ENCODE peak calls at places on chromosomes 6 and 20, in ten cellular contexts. One of them, this sample, is unnamed.
A peak's percentile ranks its signal among the peaks of the same experiment; 100 is the strongest.

GRCh38 chr6:125781307-125781868 is 9.4 kb upstream of the NCOA7 start:
- DNase-seq in naive B cell: no peak
- DNase-seq in T-helper 1 cell: no peak
- DNase-seq in NCI-H1417: no peak
- DNase-seq in KBM-7: no peak
- DNase-seq in astrocyte: peak; percentile 25
- DNase-seq in A172: no peak
- DNase-seq in CD4-positive, alpha-beta T cell: peak; percentile 49
- DNase-seq in left cardiac atrium: no peak
- DNase-seq in fibroblast of mammary gland: peak; percentile 48
- DNase-seq in this sample: no peak

GRCh38 chr6:7644394-7644793 is 54.4 kb downstream of the SNRNP48 start:
- DNase-seq in KBM-7: no peak
- DNase-seq in NCI-H1417: no peak
- DNase-seq in naive B cell: no peak
- DNase-seq in fibroblast of mammary gland: no peak
- DNase-seq in astrocyte: no peak
- DNase-seq in T-helper 1 cell: no peak
- DNase-seq in A172: peak; percentile 7
- DNase-seq in left cardiac atrium: no peak
- DNase-seq in CD4-positive, alpha-beta T cell: no peak
- DNase-seq in this sample: no peak

GRCh38 chr6:133955582-133956412 is 2.8 kb downstream of the TBPL1 start:
- DNase-seq in CD4-positive, alpha-beta T cell: no peak
- DNase-seq in left cardiac atrium: no peak
- DNase-seq in NCI-H1417: no peak
- DNase-seq in KBM-7: no peak
- DNase-seq in T-helper 1 cell: no peak
- DNase-seq in astrocyte: no peak
- DNase-seq in fibroblast of mammary gland: no peak
- DNase-seq in A172: no peak
- DNase-seq in naive B cell: no peak
- DNase-seq in this sample: no peak

GRCh38 chr6:43860285-43860684 is 90.3 kb downstream of the VEGFA start:
- DNase-seq in left cardiac atrium: peak; percentile 18
- DNase-seq in NCI-H1417: no peak
- DNase-seq in A172: no peak
- DNase-seq in T-helper 1 cell: no peak
- DNase-seq in KBM-7: no peak
- DNase-seq in fibroblast of mammary gland: no peak
- DNase-seq in naive B cell: no peak
- DNase-seq in astrocyte: no peak
- DNase-seq in CD4-positive, alpha-beta T cell: no peak
- DNase-seq in this sample: no peak

GRCh38 chr6:26550250-26550993 is 12.3 kb downstream of the HMGN4 start:
- DNase-seq in left cardiac atrium: peak; percentile 79
- DNase-seq in naive B cell: peak; percentile 38
- DNase-seq in NCI-H1417: peak; percentile 77
- DNase-seq in astrocyte: peak; percentile 21
- DNase-seq in fibroblast of mammary gland: peak; percentile 57
- DNase-seq in A172: no peak
- DNase-seq in CD4-positive, alpha-beta T cell: no peak
- DNase-seq in KBM-7: peak; percentile 67
- DNase-seq in T-helper 1 cell: peak; percentile 58
- DNase-seq in this sample: no peak

GRCh38 chr6:170113141-170113540 is 177.7 kb downstream of the DLL1 start:
- DNase-seq in CD4-positive, alpha-beta T cell: no peak
- DNase-seq in left cardiac atrium: no peak
- DNase-seq in naive B cell: no peak
- DNase-seq in A172: no peak
- DNase-seq in NCI-H1417: no peak
- DNase-seq in KBM-7: no peak
- DNase-seq in astrocyte: no peak
- DNase-seq in fibroblast of mammary gland: no peak
- DNase-seq in T-helper 1 cell: no peak
- DNase-seq in this sample: no peak

GRCh38 chr20:35305682-35306556 is 13.7 kb upstream of the FAM83C start:
- DNase-seq in left cardiac atrium: peak; percentile 68
- DNase-seq in KBM-7: no peak
- DNase-seq in CD4-positive, alpha-beta T cell: no peak
- DNase-seq in NCI-H1417: no peak
- DNase-seq in astrocyte: peak; percentile 100
- DNase-seq in naive B cell: no peak
- DNase-seq in T-helper 1 cell: peak; percentile 89
- DNase-seq in A172: peak; percentile 100
- DNase-seq in fibroblast of mammary gland: peak; percentile 100
- DNase-seq in this sample: no peak

GRCh38 chr6:143299253-143300166 is 151.0 kb downstream of the ADAT2 start:
- DNase-seq in astrocyte: no peak
- DNase-seq in CD4-positive, alpha-beta T cell: no peak
- DNase-seq in NCI-H1417: no peak
- DNase-seq in A172: no peak
- DNase-seq in left cardiac atrium: no peak
- DNase-seq in fibroblast of mammary gland: no peak
- DNase-seq in naive B cell: no peak
- DNase-seq in KBM-7: no peak
- DNase-seq in T-helper 1 cell: peak; percentile 47
- DNase-seq in this sample: no peak

GRCh38 chr20:7841291-7841966 is 98.8 kb downstream of the HAO1 start:
- DNase-seq in astrocyte: peak; percentile 85
- DNase-seq in left cardiac atrium: no peak
- DNase-seq in A172: peak; percentile 4
- DNase-seq in NCI-H1417: no peak
- DNase-seq in T-helper 1 cell: no peak
- DNase-seq in naive B cell: no peak
- DNase-seq in fibroblast of mammary gland: peak; percentile 85
- DNase-seq in KBM-7: no peak
- DNase-seq in CD4-positive, alpha-beta T cell: no peak
- DNase-seq in this sample: no peak

GRCh38 chr6:160127270-160128124 is 5.9 kb downstream of the SLC22A1 start:
- DNase-seq in NCI-H1417: no peak
- DNase-seq in astrocyte: no peak
- DNase-seq in fibroblast of mammary gland: no peak
- DNase-seq in CD4-positive, alpha-beta T cell: no peak
- DNase-seq in naive B cell: no peak
- DNase-seq in left cardiac atrium: no peak
- DNase-seq in A172: no peak
- DNase-seq in T-helper 1 cell: no peak
- DNase-seq in KBM-7: no peak
- DNase-seq in this sample: no peak

GRCh38 chr6:9225441-9225871 is 790.1 kb upstream of the SLC35B3 start:
- DNase-seq in KBM-7: no peak
- DNase-seq in A172: no peak
- DNase-seq in astrocyte: peak; percentile 85
- DNase-seq in CD4-positive, alpha-beta T cell: no peak
- DNase-seq in fibroblast of mammary gland: no peak
- DNase-seq in T-helper 1 cell: no peak
- DNase-seq in left cardiac atrium: no peak
- DNase-seq in naive B cell: no peak
- DNase-seq in NCI-H1417: no peak
- DNase-seq in this sample: no peak

GRCh38 chr6:27280540-27281000 is 31.5 kb downstream of the POM121L2 start:
- DNase-seq in astrocyte: no peak
- DNase-seq in naive B cell: no peak
- DNase-seq in NCI-H1417: no peak
- DNase-seq in KBM-7: no peak
- DNase-seq in CD4-positive, alpha-beta T cell: no peak
- DNase-seq in T-helper 1 cell: no peak
- DNase-seq in left cardiac atrium: no peak
- DNase-seq in fibroblast of mammary gland: peak; percentile 30
- DNase-seq in A172: peak; percentile 10
- DNase-seq in this sample: no peak

GRCh38 chr6:37369321-37370196 is 15.8 kb downstream of the RNF8 start:
- DNase-seq in fibroblast of mammary gland: no peak
- DNase-seq in KBM-7: no peak
- DNase-seq in NCI-H1417: no peak
- DNase-seq in CD4-positive, alpha-beta T cell: no peak
- DNase-seq in T-helper 1 cell: no peak
- DNase-seq in left cardiac atrium: no peak
- DNase-seq in naive B cell: no peak
- DNase-seq in A172: no peak
- DNase-seq in astrocyte: peak; percentile 38
- DNase-seq in this sample: no peak

GRCh38 chr6:79335133-79335674 is 100.7 kb upstream of the HMGN3 start:
- DNase-seq in T-helper 1 cell: peak; percentile 2
- DNase-seq in left cardiac atrium: no peak
- DNase-seq in astrocyte: no peak
- DNase-seq in A172: no peak
- DNase-seq in NCI-H1417: no peak
- DNase-seq in naive B cell: no peak
- DNase-seq in fibroblast of mammary gland: peak; percentile 24
- DNase-seq in CD4-positive, alpha-beta T cell: no peak
- DNase-seq in KBM-7: no peak
- DNase-seq in this sample: no peak

GRCh38 chr20:2507875-2508630 is 662 bp downstream of the ZNF343 start:
- DNase-seq in T-helper 1 cell: no peak
- DNase-seq in naive B cell: no peak
- DNase-seq in A172: no peak
- DNase-seq in CD4-positive, alpha-beta T cell: no peak
- DNase-seq in astrocyte: no peak
- DNase-seq in fibroblast of mammary gland: peak; percentile 73
- DNase-seq in KBM-7: peak; percentile 20
- DNase-seq in left cardiac atrium: peak; percentile 30
- DNase-seq in NCI-H1417: no peak
- DNase-seq in this sample: no peak

GRCh38 chr20:44704551-44704971 is 10.6 kb upstream of the CCN5 start:
- DNase-seq in astrocyte: peak; percentile 73
- DNase-seq in CD4-positive, alpha-beta T cell: no peak
- DNase-seq in naive B cell: no peak
- DNase-seq in KBM-7: no peak
- DNase-seq in NCI-H1417: no peak
- DNase-seq in fibroblast of mammary gland: peak; percentile 98
- DNase-seq in T-helper 1 cell: no peak
- DNase-seq in A172: peak; percentile 64
- DNase-seq in left cardiac atrium: no peak
- DNase-seq in this sample: no peak

GRCh38 chr20:58040447-58041290 is 187.8 kb downstream of the ANKRD60 start:
- DNase-seq in left cardiac atrium: no peak
- DNase-seq in NCI-H1417: no peak
- DNase-seq in KBM-7: no peak
- DNase-seq in CD4-positive, alpha-beta T cell: no peak
- DNase-seq in astrocyte: no peak
- DNase-seq in A172: no peak
- DNase-seq in T-helper 1 cell: no peak
- DNase-seq in fibroblast of mammary gland: no peak
- DNase-seq in naive B cell: no peak
- DNase-seq in this sample: no peak

GRCh38 chr6:137277971-137278602 is 58.9 kb upstream of the IFNGR1 start:
- DNase-seq in T-helper 1 cell: no peak
- DNase-seq in naive B cell: no peak
- DNase-seq in CD4-positive, alpha-beta T cell: no peak
- DNase-seq in astrocyte: peak; percentile 72
- DNase-seq in fibroblast of mammary gland: peak; percentile 81
- DNase-seq in left cardiac atrium: no peak
- DNase-seq in KBM-7: no peak
- DNase-seq in NCI-H1417: no peak
- DNase-seq in A172: peak; percentile 73
- DNase-seq in this sample: no peak

GRCh38 chr20:46767127-46767761 is 57.8 kb downstream of the SLC2A10 start:
- DNase-seq in naive B cell: no peak
- DNase-seq in NCI-H1417: peak; percentile 43
- DNase-seq in fibroblast of mammary gland: peak; percentile 53
- DNase-seq in CD4-positive, alpha-beta T cell: no peak
- DNase-seq in A172: peak; percentile 60
- DNase-seq in KBM-7: peak; percentile 16
- DNase-seq in left cardiac atrium: no peak
- DNase-seq in T-helper 1 cell: no peak
- DNase-seq in astrocyte: no peak
- DNase-seq in this sample: no peak

GRCh38 chr6:87870606-87871005 is 168.6 kb upstream of the AKIRIN2 start:
- DNase-seq in CD4-positive, alpha-beta T cell: no peak
- DNase-seq in KBM-7: no peak
- DNase-seq in naive B cell: no peak
- DNase-seq in fibroblast of mammary gland: no peak
- DNase-seq in A172: no peak
- DNase-seq in astrocyte: peak; percentile 51
- DNase-seq in T-helper 1 cell: no peak
- DNase-seq in left cardiac atrium: no peak
- DNase-seq in NCI-H1417: no peak
- DNase-seq in this sample: no peak

GRCh38 chr6:71887006-71887743 is 825 bp downstream of the RIMS1 start:
- DNase-seq in T-helper 1 cell: no peak
- DNase-seq in A172: no peak
- DNase-seq in naive B cell: no peak
- DNase-seq in KBM-7: no peak
- DNase-seq in NCI-H1417: no peak
- DNase-seq in astrocyte: no peak
- DNase-seq in left cardiac atrium: no peak
- DNase-seq in CD4-positive, alpha-beta T cell: no peak
- DNase-seq in fibroblast of mammary gland: no peak
- DNase-seq in this sample: no peak

GRCh38 chr6:90459225-90459758 is 127.6 kb downstream of the MAP3K7 start:
- DNase-seq in KBM-7: peak; percentile 24
- DNase-seq in NCI-H1417: no peak
- DNase-seq in A172: no peak
- DNase-seq in naive B cell: no peak
- DNase-seq in left cardiac atrium: no peak
- DNase-seq in fibroblast of mammary gland: no peak
- DNase-seq in CD4-positive, alpha-beta T cell: no peak
- DNase-seq in T-helper 1 cell: no peak
- DNase-seq in astrocyte: no peak
- DNase-seq in this sample: no peak

GRCh38 chr6:12286381-12287132 is 3.6 kb upstream of the EDN1 start:
- DNase-seq in A172: no peak
- DNase-seq in left cardiac atrium: no peak
- DNase-seq in T-helper 1 cell: no peak
- DNase-seq in NCI-H1417: no peak
- DNase-seq in KBM-7: no peak
- DNase-seq in CD4-positive, alpha-beta T cell: no peak
- DNase-seq in fibroblast of mammary gland: peak; percentile 38
- DNase-seq in naive B cell: no peak
- DNase-seq in astrocyte: no peak
- DNase-seq in this sample: no peak

GRCh38 chr20:21609221-21609620 is 95.4 kb upstream of the NKX2-2 start:
- DNase-seq in astrocyte: no peak
- DNase-seq in fibroblast of mammary gland: no peak
- DNase-seq in NCI-H1417: no peak
- DNase-seq in left cardiac atrium: no peak
- DNase-seq in A172: peak; percentile 59
- DNase-seq in KBM-7: no peak
- DNase-seq in CD4-positive, alpha-beta T cell: no peak
- DNase-seq in naive B cell: no peak
- DNase-seq in T-helper 1 cell: no peak
- DNase-seq in this sample: no peak

GRCh38 chr6:157600807-157601206 is 219.8 kb downstream of the ZDHHC14 start:
- DNase-seq in left cardiac atrium: no peak
- DNase-seq in NCI-H1417: no peak
- DNase-seq in T-helper 1 cell: no peak
- DNase-seq in A172: no peak
- DNase-seq in naive B cell: no peak
- DNase-seq in CD4-positive, alpha-beta T cell: no peak
- DNase-seq in KBM-7: no peak
- DNase-seq in astrocyte: no peak
- DNase-seq in fibroblast of mammary gland: no peak
- DNase-seq in this sample: no peak

GRCh38 chr20:23032056-23032455 is 3.1 kb upstream of the SSTR4 start:
- DNase-seq in naive B cell: no peak
- DNase-seq in NCI-H1417: peak; percentile 40
- DNase-seq in astrocyte: no peak
- DNase-seq in A172: no peak
- DNase-seq in T-helper 1 cell: no peak
- DNase-seq in CD4-positive, alpha-beta T cell: no peak
- DNase-seq in KBM-7: no peak
- DNase-seq in left cardiac atrium: no peak
- DNase-seq in fibroblast of mammary gland: no peak
- DNase-seq in this sample: no peak

GRCh38 chr20:63298731-63299312 is 5.8 kb downstream of the COL20A1 start:
- DNase-seq in KBM-7: no peak
- DNase-seq in fibroblast of mammary gland: no peak
- DNase-seq in NCI-H1417: no peak
- DNase-seq in left cardiac atrium: no peak
- DNase-seq in T-helper 1 cell: no peak
- DNase-seq in astrocyte: no peak
- DNase-seq in A172: no peak
- DNase-seq in naive B cell: no peak
- DNase-seq in CD4-positive, alpha-beta T cell: no peak
- DNase-seq in this sample: no peak

GRCh38 chr6:24796616-24797290 is 2.0 kb downstream of the ARMH2 start:
- DNase-seq in astrocyte: no peak
- DNase-seq in naive B cell: no peak
- DNase-seq in left cardiac atrium: no peak
- DNase-seq in NCI-H1417: no peak
- DNase-seq in KBM-7: no peak
- DNase-seq in T-helper 1 cell: no peak
- DNase-seq in A172: no peak
- DNase-seq in CD4-positive, alpha-beta T cell: no peak
- DNase-seq in fibroblast of mammary gland: no peak
- DNase-seq in this sample: no peak